ENCODE peak calls at places on chromosomes 13 and 19, in eight cellular contexts. One of them, this sample, is unnamed.
A peak's percentile ranks its signal among the peaks of the same experiment; 100 is the strongest.

GRCh38 chr19:16914421-16914820 is 25.6 kb downstream of the F2RL3 start:
- DNase-seq in suprapubic skin: peak; percentile 39
- DNase-seq in HCT116: no peak
- DNase-seq in GM23338: no peak
- DNase-seq in SK-N-SH: no peak
- DNase-seq in K562: no peak
- DNase-seq in transverse colon: no peak
- DNase-seq in sigmoid colon: peak; percentile 57
- DNase-seq in this sample: no peak

GRCh38 chr19:47430041-47430802 is 10.9 kb upstream of the MEIS3 start:
- DNase-seq in transverse colon: peak; percentile 64
- DNase-seq in SK-N-SH: no peak
- DNase-seq in K562: no peak
- DNase-seq in HCT116: no peak
- DNase-seq in GM23338: peak; percentile 79
- DNase-seq in suprapubic skin: no peak
- DNase-seq in sigmoid colon: no peak
- DNase-seq in this sample: peak; percentile 53

GRCh38 chr13:24644051-24644450 is 36.2 kb upstream of the ATP12A start:
- DNase-seq in K562: no peak
- DNase-seq in sigmoid colon: no peak
- DNase-seq in SK-N-SH: no peak
- DNase-seq in HCT116: no peak
- DNase-seq in suprapubic skin: no peak
- DNase-seq in transverse colon: no peak
- DNase-seq in GM23338: no peak
- DNase-seq in this sample: no peak

GRCh38 chr13:94382960-94383359 is 96.5 kb downstream of the DCT start:
- DNase-seq in transverse colon: no peak
- DNase-seq in SK-N-SH: no peak
- DNase-seq in K562: no peak
- DNase-seq in sigmoid colon: no peak
- DNase-seq in suprapubic skin: no peak
- DNase-seq in GM23338: no peak
- DNase-seq in HCT116: no peak
- DNase-seq in this sample: no peak

GRCh38 chr13:72565893-72566292 is 161.5 kb downstream of the MZT1 start:
- DNase-seq in sigmoid colon: no peak
- DNase-seq in transverse colon: no peak
- DNase-seq in SK-N-SH: peak; percentile 11
- DNase-seq in suprapubic skin: no peak
- DNase-seq in HCT116: peak; percentile 10
- DNase-seq in K562: peak; percentile 2
- DNase-seq in GM23338: peak; percentile 63
- DNase-seq in this sample: no peak

GRCh38 chr13:44912617-44913016 is 76.7 kb downstream of the NUFIP1 start:
- DNase-seq in GM23338: no peak
- DNase-seq in SK-N-SH: no peak
- DNase-seq in sigmoid colon: no peak
- DNase-seq in transverse colon: no peak
- DNase-seq in suprapubic skin: no peak
- DNase-seq in K562: no peak
- DNase-seq in HCT116: no peak
- DNase-seq in this sample: no peak

GRCh38 chr13:100525453-100526298 is 62.9 kb downstream of the GGACT start:
- DNase-seq in suprapubic skin: no peak
- DNase-seq in HCT116: no peak
- DNase-seq in SK-N-SH: no peak
- DNase-seq in sigmoid colon: peak; percentile 39
- DNase-seq in GM23338: no peak
- DNase-seq in transverse colon: no peak
- DNase-seq in K562: no peak
- DNase-seq in this sample: no peak

GRCh38 chr13:113771709-113772331 is 12.8 kb downstream of the TMEM255B start:
- DNase-seq in sigmoid colon: no peak
- DNase-seq in HCT116: no peak
- DNase-seq in transverse colon: no peak
- DNase-seq in SK-N-SH: no peak
- DNase-seq in GM23338: no peak
- DNase-seq in suprapubic skin: no peak
- DNase-seq in K562: no peak
- DNase-seq in this sample: no peak

GRCh38 chr13:25037057-25037813 is 58.7 kb upstream of the PABPC3 start:
- DNase-seq in transverse colon: peak; percentile 47
- DNase-seq in GM23338: peak; percentile 90
- DNase-seq in sigmoid colon: no peak
- DNase-seq in SK-N-SH: peak; percentile 62
- DNase-seq in HCT116: peak; percentile 55
- DNase-seq in K562: peak; percentile 33
- DNase-seq in suprapubic skin: no peak
- DNase-seq in this sample: peak; percentile 46

GRCh38 chr13:77751513-77752456 is 54.3 kb downstream of the SLAIN1 start:
- DNase-seq in HCT116: peak; percentile 6
- DNase-seq in transverse colon: no peak
- DNase-seq in SK-N-SH: peak; percentile 23
- DNase-seq in suprapubic skin: no peak
- DNase-seq in GM23338: peak; percentile 76
- DNase-seq in sigmoid colon: no peak
- DNase-seq in K562: peak; percentile 25
- DNase-seq in this sample: no peak

GRCh38 chr19:58551123-58551497 is 3.8 kb downstream of the CHMP2A start:
- DNase-seq in SK-N-SH: no peak
- DNase-seq in HCT116: no peak
- DNase-seq in GM23338: no peak
- DNase-seq in K562: no peak
- DNase-seq in suprapubic skin: peak; percentile 43
- DNase-seq in sigmoid colon: no peak
- DNase-seq in transverse colon: no peak
- DNase-seq in this sample: no peak

GRCh38 chr19:38203197-38203596 is 20.8 kb downstream of the DPF1 start:
- DNase-seq in GM23338: no peak
- DNase-seq in HCT116: no peak
- DNase-seq in transverse colon: no peak
- DNase-seq in suprapubic skin: no peak
- DNase-seq in K562: no peak
- DNase-seq in sigmoid colon: no peak
- DNase-seq in SK-N-SH: no peak
- DNase-seq in this sample: no peak

GRCh38 chr19:28296506-28296905 is 916.4 kb downstream of the UQCRFS1 start:
- DNase-seq in K562: no peak
- DNase-seq in HCT116: no peak
- DNase-seq in SK-N-SH: no peak
- DNase-seq in suprapubic skin: no peak
- DNase-seq in GM23338: no peak
- DNase-seq in transverse colon: no peak
- DNase-seq in sigmoid colon: no peak
- DNase-seq in this sample: no peak

GRCh38 chr19:13024958-13025653 is 29.8 kb downstream of the NFIX start:
- DNase-seq in sigmoid colon: peak; percentile 74
- DNase-seq in GM23338: peak; percentile 69
- DNase-seq in transverse colon: peak; percentile 50
- DNase-seq in HCT116: no peak
- DNase-seq in K562: no peak
- DNase-seq in SK-N-SH: no peak
- DNase-seq in suprapubic skin: no peak
- DNase-seq in this sample: no peak

GRCh38 chr19:13023666-13024065 is 28.4 kb downstream of the NFIX start:
- DNase-seq in HCT116: no peak
- DNase-seq in suprapubic skin: no peak
- DNase-seq in SK-N-SH: peak; percentile 79
- DNase-seq in sigmoid colon: no peak
- DNase-seq in K562: peak; percentile 34
- DNase-seq in transverse colon: no peak
- DNase-seq in GM23338: no peak
- DNase-seq in this sample: no peak

GRCh38 chr19:13024126-13024957 is 29.1 kb downstream of the NFIX start:
- DNase-seq in SK-N-SH: no peak
- DNase-seq in GM23338: no peak
- DNase-seq in transverse colon: no peak
- DNase-seq in K562: no peak
- DNase-seq in suprapubic skin: no peak
- DNase-seq in HCT116: no peak
- DNase-seq in sigmoid colon: peak; percentile 77
- DNase-seq in this sample: no peak

GRCh38 chr19:13022111-13022858 is 27.0 kb downstream of the NFIX start:
- DNase-seq in HCT116: no peak
- DNase-seq in transverse colon: no peak
- DNase-seq in K562: no peak
- DNase-seq in sigmoid colon: peak; percentile 87
- DNase-seq in GM23338: no peak
- DNase-seq in suprapubic skin: no peak
- DNase-seq in SK-N-SH: no peak
- DNase-seq in this sample: no peak

DNA sequence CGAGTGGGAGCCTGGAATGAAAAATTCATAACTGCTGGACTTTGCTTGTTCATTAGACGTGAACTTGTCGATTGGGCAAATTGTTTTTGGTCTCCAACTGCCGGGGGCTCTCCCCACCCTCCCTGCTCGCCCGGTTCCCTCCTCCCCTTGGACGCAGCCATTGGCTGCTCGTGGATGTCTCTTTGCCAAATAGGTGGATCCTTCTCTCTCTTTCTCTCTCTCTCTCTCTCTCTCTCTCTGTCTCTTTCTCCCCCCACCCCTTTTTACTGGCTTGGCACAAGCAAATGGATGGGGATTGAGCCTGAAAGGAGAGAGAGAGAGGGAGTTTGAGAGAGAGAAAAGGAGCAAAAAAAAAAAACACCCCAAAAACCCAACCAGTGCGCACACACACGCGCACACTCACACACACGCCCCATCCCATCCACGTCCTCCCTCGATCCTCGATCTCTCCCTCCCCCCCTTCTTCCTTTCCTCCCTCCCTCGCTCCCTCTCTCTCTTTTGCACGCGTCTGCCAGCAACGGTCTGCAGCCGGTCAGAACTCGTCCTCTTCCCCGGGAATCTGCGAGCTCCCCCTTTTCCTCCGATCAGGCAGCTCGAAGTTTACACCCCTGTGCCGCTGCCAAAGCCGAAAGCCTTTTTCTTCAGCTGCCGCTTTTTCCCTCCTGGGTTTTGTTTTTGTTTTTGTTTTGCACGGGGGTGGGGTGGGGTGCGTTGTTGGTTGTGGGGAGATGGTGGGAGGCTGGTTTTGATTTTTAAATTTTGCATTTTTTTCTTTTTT is 27.8 kb downstream of the NFIX start:
- DNase-seq in SK-N-SH: peak; percentile 87
- DNase-seq in K562: peak; percentile 76
- DNase-seq in sigmoid colon: peak; percentile 97
- DNase-seq in HCT116: no peak
- DNase-seq in transverse colon: peak; percentile 76
- DNase-seq in suprapubic skin: peak; percentile 93
- DNase-seq in GM23338: peak; percentile 77
- DNase-seq in this sample: peak; percentile 68
- H3K4me1 ChIP-seq in SK-N-SH: peaks cover 57% of the 10 kb centered on the region
- H3K4me1 ChIP-seq in K562: peaks cover 22% of the 10 kb centered on the region
- H3K4me1 ChIP-seq in sigmoid colon: peaks cover 97% of the 10 kb centered on the region
- H3K4me1 ChIP-seq in HCT116: peaks cover 5% of the 10 kb centered on the region
- H3K4me1 ChIP-seq in transverse colon: peaks cover 90% of the 10 kb centered on the region
- H3K4me1 ChIP-seq in suprapubic skin: peaks cover 98% of the 10 kb centered on the region
- H3K4me1 ChIP-seq in GM23338: peaks cover 80% of the 10 kb centered on the region
- H3K4me1 ChIP-seq in this sample: peaks cover 100% of the 10 kb centered on the region

DNA sequence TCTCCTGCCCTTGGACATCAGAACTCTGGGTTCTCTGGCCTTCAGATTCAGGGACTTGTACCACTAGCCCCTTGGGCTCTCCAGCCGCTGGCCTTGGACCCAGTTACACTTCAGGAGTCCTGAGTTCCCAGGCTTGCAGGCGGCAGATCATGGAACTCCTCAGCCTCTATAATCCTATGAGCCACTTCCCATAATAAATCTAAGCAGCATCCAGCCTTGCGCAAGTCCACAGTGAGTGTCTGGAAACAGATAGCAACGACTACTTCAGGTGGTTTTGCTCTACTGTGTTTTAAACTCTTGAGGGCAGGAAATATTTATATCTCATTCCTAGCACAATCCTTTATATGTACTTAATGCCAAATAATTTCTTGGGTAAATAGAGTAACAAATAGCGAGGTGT is 92.3 kb downstream of the COL4A1 start:
- DNase-seq in HCT116: no peak
- DNase-seq in sigmoid colon: no peak
- DNase-seq in K562: no peak
- DNase-seq in SK-N-SH: no peak
- DNase-seq in transverse colon: no peak
- DNase-seq in GM23338: no peak
- DNase-seq in suprapubic skin: no peak
- DNase-seq in this sample: no peak
- TF ChIP-seq POLR2AphosphoS5 in HCT116: no peak
- TF ChIP-seq POLR2AphosphoS5 in sigmoid colon: no peak
- TF ChIP-seq POLR2AphosphoS5 in K562: no peak
- TF ChIP-seq POLR2AphosphoS5 in SK-N-SH: no peak
- TF ChIP-seq POLR2AphosphoS5 in transverse colon: no peak
- TF ChIP-seq POLR2AphosphoS5 in GM23338: no peak
- TF ChIP-seq POLR2AphosphoS5 in suprapubic skin: no peak
- TF ChIP-seq POLR2AphosphoS5 in this sample: no peak

GRCh38 chr19:49473868-49474544 is at the start of gene FLT3LG:
- DNase-seq in GM23338: peak; percentile 77
- DNase-seq in transverse colon: peak; percentile 83
- DNase-seq in suprapubic skin: peak; percentile 88
- DNase-seq in HCT116: no peak
- DNase-seq in sigmoid colon: peak; percentile 92
- DNase-seq in SK-N-SH: peak; percentile 96
- DNase-seq in K562: peak; percentile 91
- DNase-seq in this sample: peak; percentile 79
- H3K4me1 ChIP-seq in GM23338: peaks cover 5% of the 10 kb centered on the region
- H3K4me1 ChIP-seq in transverse colon: peaks cover 8% of the 10 kb centered on the region
- H3K4me1 ChIP-seq in suprapubic skin: peaks cover 41% of the 10 kb centered on the region
- H3K4me1 ChIP-seq in HCT116: peaks cover 33% of the 10 kb centered on the region
- H3K4me1 ChIP-seq in sigmoid colon: peaks cover 17% of the 10 kb centered on the region
- H3K4me1 ChIP-seq in SK-N-SH: peaks cover 5% of the 10 kb centered on the region
- H3K4me1 ChIP-seq in K562: peaks cover 14% of the 10 kb centered on the region
- H3K4me1 ChIP-seq in this sample: peaks cover 41% of the 10 kb centered on the region

DNA sequence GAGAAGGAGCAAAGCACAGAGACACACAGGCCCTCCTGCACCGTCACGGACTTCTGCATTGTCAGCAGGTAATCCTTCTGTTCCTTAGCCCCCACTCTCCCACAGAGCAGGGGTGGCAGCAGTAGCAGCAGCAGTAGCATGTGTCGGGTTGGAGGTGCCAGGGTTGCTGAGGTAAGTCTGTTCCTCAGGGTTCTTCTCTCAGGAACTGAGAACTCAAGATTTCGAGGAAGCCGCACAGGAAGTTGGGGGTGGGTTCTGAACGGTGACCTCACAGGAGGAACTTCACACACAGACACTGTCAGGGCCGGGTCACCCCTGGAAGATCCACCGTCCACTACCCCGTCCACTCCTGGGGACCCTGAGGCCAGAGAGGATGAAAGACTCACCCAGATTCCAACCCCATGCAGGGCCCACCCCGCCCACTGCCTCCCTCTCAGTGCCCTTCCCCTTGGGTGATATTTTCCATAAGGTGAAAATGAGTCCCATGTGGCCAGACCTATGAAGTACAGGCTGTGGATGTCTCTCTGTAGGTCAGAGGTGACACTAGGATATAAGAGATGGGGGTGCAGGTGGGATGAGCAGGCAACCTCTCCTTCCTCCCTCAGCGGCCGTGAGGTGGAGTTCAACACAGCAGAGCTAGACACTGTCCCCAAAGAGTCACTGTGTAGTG is at the start of gene SIGLEC12:
- DNase-seq in GM23338: no peak
- DNase-seq in HCT116: no peak
- DNase-seq in transverse colon: peak; percentile 28
- DNase-seq in SK-N-SH: no peak
- DNase-seq in suprapubic skin: no peak
- DNase-seq in K562: no peak
- DNase-seq in sigmoid colon: peak; percentile 67
- DNase-seq in this sample: no peak
- TF ChIP-seq POLR2AphosphoS5 in GM23338: no peak
- TF ChIP-seq POLR2AphosphoS5 in HCT116: no peak
- TF ChIP-seq POLR2AphosphoS5 in transverse colon: no peak
- TF ChIP-seq POLR2AphosphoS5 in SK-N-SH: no peak
- TF ChIP-seq POLR2AphosphoS5 in suprapubic skin: no peak
- TF ChIP-seq POLR2AphosphoS5 in K562: no peak
- TF ChIP-seq POLR2AphosphoS5 in sigmoid colon: no peak
- TF ChIP-seq POLR2AphosphoS5 in this sample: no peak

This sample was measured in stomach.